ENCODE peak calls at places on chromosomes 11 and 22, in eight cellular contexts. One of them, this sample, is unnamed.
A peak's percentile ranks its signal among the peaks of the same experiment; 100 is the strongest.

GRCh38 chr11:110305169-110306018 is 9.0 kb upstream of the RDX start:
- DNase-seq in psoas muscle: no peak
- DNase-seq in esophagus muscularis mucosa: no peak
- DNase-seq in right lobe of liver: no peak
- DNase-seq in neural progenitor cell: no peak
- DNase-seq in fibroblast of pulmonary artery: peak; percentile 50
- DNase-seq in cardiac fibroblast: peak; percentile 20
- DNase-seq in bronchial epithelial cell: peak; percentile 98
- DNase-seq in this sample: peak; percentile 42

GRCh38 chr11:34284836-34285235 is 73.0 kb downstream of the ABTB2 start:
- DNase-seq in cardiac fibroblast: no peak
- DNase-seq in bronchial epithelial cell: no peak
- DNase-seq in right lobe of liver: no peak
- DNase-seq in psoas muscle: no peak
- DNase-seq in esophagus muscularis mucosa: no peak
- DNase-seq in fibroblast of pulmonary artery: no peak
- DNase-seq in neural progenitor cell: peak; percentile 33
- DNase-seq in this sample: no peak

GRCh38 chr11:35617687-35618496 is at the start of gene FJX1:
- DNase-seq in esophagus muscularis mucosa: no peak
- DNase-seq in bronchial epithelial cell: peak; percentile 91
- DNase-seq in cardiac fibroblast: peak; percentile 95
- DNase-seq in right lobe of liver: peak; percentile 55
- DNase-seq in fibroblast of pulmonary artery: peak; percentile 93
- DNase-seq in psoas muscle: peak; percentile 70
- DNase-seq in neural progenitor cell: peak; percentile 96
- DNase-seq in this sample: peak; percentile 92

GRCh38 chr11:35144103-35144741 is 5.3 kb downstream of the CD44 start:
- DNase-seq in esophagus muscularis mucosa: no peak
- DNase-seq in neural progenitor cell: no peak
- DNase-seq in fibroblast of pulmonary artery: peak; percentile 66
- DNase-seq in bronchial epithelial cell: peak; percentile 91
- DNase-seq in right lobe of liver: no peak
- DNase-seq in psoas muscle: no peak
- DNase-seq in cardiac fibroblast: peak; percentile 83
- DNase-seq in this sample: peak; percentile 81

GRCh38 chr11:41431784-41432183 is 27.7 kb downstream of the LRRC4C start:
- DNase-seq in psoas muscle: no peak
- DNase-seq in cardiac fibroblast: peak; percentile 4
- DNase-seq in neural progenitor cell: peak; percentile 50
- DNase-seq in esophagus muscularis mucosa: no peak
- DNase-seq in right lobe of liver: no peak
- DNase-seq in bronchial epithelial cell: no peak
- DNase-seq in fibroblast of pulmonary artery: no peak
- DNase-seq in this sample: no peak

GRCh38 chr11:82858556-82859091 is 41.6 kb downstream of the PRCP start:
- DNase-seq in psoas muscle: no peak
- DNase-seq in cardiac fibroblast: peak; percentile 79
- DNase-seq in bronchial epithelial cell: peak; percentile 48
- DNase-seq in right lobe of liver: no peak
- DNase-seq in neural progenitor cell: no peak
- DNase-seq in esophagus muscularis mucosa: no peak
- DNase-seq in fibroblast of pulmonary artery: peak; percentile 71
- DNase-seq in this sample: peak; percentile 82

GRCh38 chr11:114379394-114380069 is 20.8 kb downstream of the C11orf71 start:
- DNase-seq in right lobe of liver: no peak
- DNase-seq in bronchial epithelial cell: no peak
- DNase-seq in fibroblast of pulmonary artery: no peak
- DNase-seq in esophagus muscularis mucosa: no peak
- DNase-seq in psoas muscle: no peak
- DNase-seq in neural progenitor cell: no peak
- DNase-seq in cardiac fibroblast: no peak
- DNase-seq in this sample: no peak

GRCh38 chr11:59429924-59430516 is 3.8 kb upstream of the OR5A2 start:
- DNase-seq in bronchial epithelial cell: peak; percentile 63
- DNase-seq in right lobe of liver: no peak
- DNase-seq in psoas muscle: no peak
- DNase-seq in fibroblast of pulmonary artery: peak; percentile 61
- DNase-seq in cardiac fibroblast: peak; percentile 68
- DNase-seq in esophagus muscularis mucosa: no peak
- DNase-seq in neural progenitor cell: peak; percentile 79
- DNase-seq in this sample: peak; percentile 48

GRCh38 chr11:66701432-66702240 is 23.9 kb upstream of the RBM4B start:
- DNase-seq in bronchial epithelial cell: no peak
- DNase-seq in esophagus muscularis mucosa: no peak
- DNase-seq in neural progenitor cell: no peak
- DNase-seq in fibroblast of pulmonary artery: no peak
- DNase-seq in right lobe of liver: peak; percentile 76
- DNase-seq in psoas muscle: no peak
- DNase-seq in cardiac fibroblast: no peak
- DNase-seq in this sample: peak; percentile 4

GRCh38 chr11:36007127-36007824 is 63.4 kb downstream of the LDLRAD3 start:
- DNase-seq in esophagus muscularis mucosa: no peak
- DNase-seq in cardiac fibroblast: peak; percentile 23
- DNase-seq in psoas muscle: no peak
- DNase-seq in fibroblast of pulmonary artery: no peak
- DNase-seq in right lobe of liver: no peak
- DNase-seq in bronchial epithelial cell: peak; percentile 86
- DNase-seq in neural progenitor cell: no peak
- DNase-seq in this sample: no peak

GRCh38 chr11:8867856-8868705 is 42.9 kb upstream of the AKIP1 start:
- DNase-seq in fibroblast of pulmonary artery: peak; percentile 65
- DNase-seq in right lobe of liver: no peak
- DNase-seq in esophagus muscularis mucosa: no peak
- DNase-seq in psoas muscle: no peak
- DNase-seq in cardiac fibroblast: peak; percentile 75
- DNase-seq in bronchial epithelial cell: peak; percentile 44
- DNase-seq in neural progenitor cell: no peak
- DNase-seq in this sample: peak; percentile 54

GRCh38 chr22:27150530-27150909 is 493.1 kb downstream of the MIAT start:
- DNase-seq in bronchial epithelial cell: peak; percentile 10
- DNase-seq in esophagus muscularis mucosa: no peak
- DNase-seq in fibroblast of pulmonary artery: no peak
- DNase-seq in right lobe of liver: no peak
- DNase-seq in neural progenitor cell: no peak
- DNase-seq in psoas muscle: no peak
- DNase-seq in cardiac fibroblast: peak; percentile 17
- DNase-seq in this sample: peak; percentile 6

DNA sequence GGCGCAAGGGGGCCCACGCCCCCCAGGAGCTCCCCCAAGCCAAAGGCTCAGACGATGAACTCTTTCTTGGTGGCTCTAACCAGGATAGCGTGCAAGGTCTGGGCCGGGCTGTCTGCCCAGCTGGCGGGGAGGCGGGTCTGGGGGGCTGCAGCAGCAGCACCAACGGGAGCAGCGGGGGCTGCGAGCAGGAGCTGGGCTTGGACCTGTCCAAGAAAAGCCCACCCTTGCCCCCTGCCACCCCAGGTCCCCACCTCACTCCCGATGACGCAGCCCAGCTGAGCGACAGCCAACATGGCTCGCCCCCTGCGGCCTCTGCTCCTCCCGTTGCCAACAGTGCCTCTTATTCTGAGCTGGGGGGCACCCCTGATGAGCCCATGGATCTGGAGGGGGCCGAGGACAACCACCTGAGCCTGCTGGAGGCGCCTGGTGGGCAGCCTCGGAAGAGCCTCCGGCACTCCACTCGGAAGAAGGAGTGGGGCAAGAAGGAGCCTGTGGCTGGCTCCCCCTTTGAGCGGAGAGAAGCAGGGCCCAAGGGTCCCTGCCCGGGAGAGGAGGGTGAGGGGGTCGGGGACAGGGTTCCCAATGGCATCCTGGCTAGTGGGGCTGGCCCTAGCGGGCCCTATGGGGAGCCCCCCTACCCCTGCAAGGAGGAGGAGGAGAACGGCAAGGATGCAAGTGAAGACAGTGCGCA is 21.6 kb upstream of the TMEM191C start:
- DNase-seq in fibroblast of pulmonary artery: no peak
- DNase-seq in cardiac fibroblast: no peak
- DNase-seq in esophagus muscularis mucosa: no peak
- DNase-seq in neural progenitor cell: no peak
- DNase-seq in right lobe of liver: peak; percentile 14
- DNase-seq in bronchial epithelial cell: no peak
- DNase-seq in psoas muscle: peak; percentile 50
- DNase-seq in this sample: no peak
- H3K4me3 ChIP-seq in fibroblast of pulmonary artery: no peak overlapping the region
- H3K4me3 ChIP-seq in cardiac fibroblast: no peak overlapping the region
- H3K4me3 ChIP-seq in esophagus muscularis mucosa: no peak overlapping the region
- H3K4me3 ChIP-seq in neural progenitor cell: no peak overlapping the region
- H3K4me3 ChIP-seq in right lobe of liver: no peak overlapping the region
- H3K4me3 ChIP-seq in bronchial epithelial cell: no peak overlapping the region
- H3K4me3 ChIP-seq in psoas muscle: no peak overlapping the region
- H3K4me3 ChIP-seq in this sample: no peak overlapping the region

DNA sequence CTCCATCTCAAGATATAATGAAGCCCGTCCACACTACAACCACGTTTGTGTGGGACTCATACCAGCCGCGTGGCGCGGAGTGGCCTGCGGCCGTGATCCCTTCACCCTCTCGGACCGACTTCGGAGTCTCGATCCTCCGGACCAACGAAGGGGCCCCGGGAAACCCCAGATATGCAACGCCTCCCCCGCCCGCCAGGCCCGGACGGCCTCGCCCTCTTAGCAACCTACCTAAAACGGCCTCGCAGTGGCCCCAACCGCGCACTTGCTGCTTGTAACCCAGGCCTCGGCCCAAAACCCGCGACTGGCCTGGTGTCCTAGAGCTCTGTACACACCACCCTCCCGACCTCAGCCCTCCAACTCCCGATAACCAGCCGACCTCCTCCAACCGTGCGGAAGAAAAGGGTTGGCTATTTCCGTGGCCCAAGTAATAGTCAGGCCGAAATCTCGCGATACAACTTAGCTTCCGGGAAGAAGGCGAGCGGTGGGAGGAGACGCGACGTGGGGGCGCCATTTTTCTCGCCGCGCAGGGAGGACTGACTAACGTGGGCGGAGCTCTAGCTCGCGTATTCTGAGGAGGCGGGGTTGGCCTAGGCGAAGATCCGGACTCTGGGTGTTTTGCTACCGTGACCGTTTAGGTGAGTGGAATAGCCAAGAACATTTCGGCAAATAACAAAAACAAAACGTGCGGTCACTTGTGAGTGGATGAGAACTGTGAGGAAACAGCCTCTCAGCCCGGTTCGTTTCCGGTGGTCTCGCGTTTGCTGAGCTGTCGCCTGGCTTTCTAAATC is at the start of the genes C11orf54 and TAF1D:
- DNase-seq in right lobe of liver: peak; percentile 97
- DNase-seq in esophagus muscularis mucosa: peak; percentile 99
- DNase-seq in neural progenitor cell: peak; percentile 99
- DNase-seq in psoas muscle: peak; percentile 99
- DNase-seq in fibroblast of pulmonary artery: peak; percentile 99
- DNase-seq in bronchial epithelial cell: peak; percentile 93
- DNase-seq in cardiac fibroblast: peak; percentile 99
- DNase-seq in this sample: peak; percentile 99
- TF ChIP-seq CTCF in right lobe of liver: no peak
- TF ChIP-seq CTCF in esophagus muscularis mucosa: no peak
- TF ChIP-seq CTCF in neural progenitor cell: no peak
- TF ChIP-seq CTCF in psoas muscle: no peak
- TF ChIP-seq CTCF in fibroblast of pulmonary artery: no peak
- TF ChIP-seq CTCF in bronchial epithelial cell: no peak
- TF ChIP-seq CTCF in cardiac fibroblast: no peak
- TF ChIP-seq CTCF in this sample: no peak

GRCh38 chr22:19755145-19755710 is 5.3 kb upstream of the TBX1 start:
- DNase-seq in bronchial epithelial cell: no peak
- DNase-seq in neural progenitor cell: peak; percentile 63
- DNase-seq in cardiac fibroblast: no peak
- DNase-seq in psoas muscle: no peak
- DNase-seq in right lobe of liver: no peak
- DNase-seq in fibroblast of pulmonary artery: no peak
- DNase-seq in esophagus muscularis mucosa: no peak
- DNase-seq in this sample: no peak

GRCh38 chr22:19757985-19758895 is 2.3 kb upstream of the TBX1 start:
- DNase-seq in cardiac fibroblast: no peak
- DNase-seq in bronchial epithelial cell: no peak
- DNase-seq in fibroblast of pulmonary artery: no peak
- DNase-seq in neural progenitor cell: peak; percentile 57
- DNase-seq in right lobe of liver: no peak
- DNase-seq in psoas muscle: no peak
- DNase-seq in esophagus muscularis mucosa: no peak
- DNase-seq in this sample: no peak

GRCh38 chr22:19755722-19756287 is 4.8 kb upstream of the TBX1 start:
- DNase-seq in cardiac fibroblast: no peak
- DNase-seq in right lobe of liver: no peak
- DNase-seq in esophagus muscularis mucosa: no peak
- DNase-seq in bronchial epithelial cell: no peak
- DNase-seq in fibroblast of pulmonary artery: no peak
- DNase-seq in neural progenitor cell: no peak
- DNase-seq in psoas muscle: no peak
- DNase-seq in this sample: no peak

GRCh38 chr22:19757140-19757984 is 3.2 kb upstream of the TBX1 start:
- DNase-seq in right lobe of liver: no peak
- DNase-seq in cardiac fibroblast: no peak
- DNase-seq in bronchial epithelial cell: no peak
- DNase-seq in fibroblast of pulmonary artery: no peak
- DNase-seq in neural progenitor cell: peak; percentile 27
- DNase-seq in esophagus muscularis mucosa: no peak
- DNase-seq in psoas muscle: no peak
- DNase-seq in this sample: no peak

DNA sequence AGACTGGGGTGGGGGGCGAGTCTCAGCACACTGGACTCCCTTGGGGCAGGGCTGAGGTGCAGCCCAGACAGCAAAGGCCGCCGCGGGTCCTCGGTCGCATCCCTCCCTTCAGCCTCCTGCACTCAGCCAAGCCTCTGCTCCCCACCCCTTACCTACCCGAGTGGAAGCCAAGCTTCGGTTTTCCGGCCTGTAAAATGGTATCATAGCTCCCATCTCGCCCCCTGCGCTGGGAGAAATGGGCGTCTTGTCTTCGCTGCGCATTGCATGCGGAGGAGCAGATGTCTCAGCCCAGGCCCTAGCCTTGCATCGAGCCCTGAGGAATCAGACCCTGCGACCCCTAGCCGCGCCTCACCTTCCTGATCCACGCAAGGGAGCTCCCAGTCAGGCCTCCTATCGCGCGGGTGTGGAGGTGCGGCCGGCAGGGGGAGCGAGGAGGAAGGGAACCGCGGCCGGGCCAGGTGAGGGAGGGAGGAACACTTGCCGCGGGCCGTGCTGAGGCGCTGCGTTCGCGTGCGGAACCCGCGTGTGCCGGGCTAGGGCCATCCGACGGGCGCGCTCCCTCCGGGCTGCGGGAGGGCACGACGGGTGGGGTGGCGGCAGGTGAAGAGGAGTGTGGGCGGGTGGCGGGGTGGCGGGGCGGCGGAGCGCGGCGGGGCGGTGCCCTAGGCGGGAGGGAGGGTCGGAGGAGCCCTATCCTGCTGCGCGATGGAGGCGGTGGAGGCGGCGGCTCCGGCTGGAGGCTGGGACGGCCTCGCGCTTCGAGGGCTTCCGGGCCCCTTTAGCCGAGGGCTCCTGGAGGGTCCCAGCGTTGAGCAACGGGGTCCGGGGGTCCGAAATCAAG is 4.1 kb upstream of the TBX1 start:
- DNase-seq in fibroblast of pulmonary artery: no peak
- DNase-seq in neural progenitor cell: peak; percentile 74
- DNase-seq in right lobe of liver: peak; percentile 75
- DNase-seq in psoas muscle: no peak
- DNase-seq in cardiac fibroblast: peak; percentile 27
- DNase-seq in bronchial epithelial cell: peak; percentile 28
- DNase-seq in esophagus muscularis mucosa: no peak
- DNase-seq in this sample: no peak
- H3K4me3 ChIP-seq in fibroblast of pulmonary artery: no peak overlapping the region
- H3K4me3 ChIP-seq in neural progenitor cell: peak overlapping the region; percentile 19
- H3K4me3 ChIP-seq in right lobe of liver: peak overlapping the region; percentile 14
- H3K4me3 ChIP-seq in psoas muscle: peak overlapping the region; percentile 30
- H3K4me3 ChIP-seq in cardiac fibroblast: no peak overlapping the region
- H3K4me3 ChIP-seq in bronchial epithelial cell: peak overlapping the region; percentile 33
- H3K4me3 ChIP-seq in esophagus muscularis mucosa: peak overlapping the region; percentile 38
- H3K4me3 ChIP-seq in this sample: no peak overlapping the region

GRCh38 chr11:126062679-126063509 is at the start of gene CDON:
- DNase-seq in cardiac fibroblast: peak; percentile 92
- DNase-seq in neural progenitor cell: peak; percentile 99
- DNase-seq in bronchial epithelial cell: peak; percentile 71
- DNase-seq in esophagus muscularis mucosa: peak; percentile 96
- DNase-seq in psoas muscle: peak; percentile 96
- DNase-seq in right lobe of liver: peak; percentile 94
- DNase-seq in fibroblast of pulmonary artery: peak; percentile 92
- DNase-seq in this sample: peak; percentile 93
- TF ChIP-seq CTCF in cardiac fibroblast: no peak
- TF ChIP-seq CTCF in neural progenitor cell: no peak
- TF ChIP-seq CTCF in bronchial epithelial cell: peak; percentile 2
- TF ChIP-seq CTCF in esophagus muscularis mucosa: peak; percentile 32
- TF ChIP-seq CTCF in psoas muscle: no peak
- TF ChIP-seq CTCF in right lobe of liver: peak; percentile 29
- TF ChIP-seq CTCF in fibroblast of pulmonary artery: no peak
- TF ChIP-seq CTCF in this sample: no peak